ENCODE peak calls at places on chromosomes 13 and 19, in four cellular contexts. One of them, this sample, is unnamed.

GRCh38 chr19:38913958-38914357 is 2.0 kb upstream of the CCER2 start:
- DNase-seq in stimulated activated CD4-positive, alpha-beta T cell treated with anti-CD3 and anti-CD28 coated beads, Interleukin-4, amount 100 ng/mL, for 48 hours: no peak
- DNase-seq in SW480: no peak
- DNase-seq in GM04503: no peak
- DNase-seq in this sample: no peak

GRCh38 chr13:39616087-39616694 is 13.2 kb upstream of the LHFPL6 start:
- DNase-seq in stimulated activated CD4-positive, alpha-beta T cell treated with anti-CD3 and anti-CD28 coated beads, Interleukin-4, amount 100 ng/mL, for 48 hours: no peak
- DNase-seq in GM04503: no peak
- DNase-seq in SW480: peak
- DNase-seq in this sample: no peak

GRCh38 chr13:50068508-50068907 is 53.3 kb downstream of the KCNRG start:
- DNase-seq in GM04503: no peak
- DNase-seq in SW480: no peak
- DNase-seq in stimulated activated CD4-positive, alpha-beta T cell treated with anti-CD3 and anti-CD28 coated beads, Interleukin-4, amount 100 ng/mL, for 48 hours: no peak
- DNase-seq in this sample: no peak

GRCh38 chr13:45331981-45332830 is 8.8 kb downstream of the TPT1 start:
- DNase-seq in SW480: peak
- DNase-seq in GM04503: peak
- DNase-seq in stimulated activated CD4-positive, alpha-beta T cell treated with anti-CD3 and anti-CD28 coated beads, Interleukin-4, amount 100 ng/mL, for 48 hours: no peak
- DNase-seq in this sample: no peak

GRCh38 chr19:55493650-55494171 is 5.5 kb downstream of the SSC5D start:
- DNase-seq in SW480: no peak
- DNase-seq in stimulated activated CD4-positive, alpha-beta T cell treated with anti-CD3 and anti-CD28 coated beads, Interleukin-4, amount 100 ng/mL, for 48 hours: no peak
- DNase-seq in GM04503: no peak
- DNase-seq in this sample: no peak

GRCh38 chr13:100836696-100837095 is 162.1 kb upstream of the TMTC4 start:
- DNase-seq in stimulated activated CD4-positive, alpha-beta T cell treated with anti-CD3 and anti-CD28 coated beads, Interleukin-4, amount 100 ng/mL, for 48 hours: no peak
- DNase-seq in GM04503: no peak
- DNase-seq in SW480: no peak
- DNase-seq in this sample: no peak

GRCh38 chr13:36297600-36298338 is at the start of gene CCDC169:
- DNase-seq in SW480: no peak
- DNase-seq in stimulated activated CD4-positive, alpha-beta T cell treated with anti-CD3 and anti-CD28 coated beads, Interleukin-4, amount 100 ng/mL, for 48 hours: peak
- DNase-seq in GM04503: no peak
- DNase-seq in this sample: peak

GRCh38 chr13:31032574-31033095 is 100.2 kb downstream of the TEX26 start:
- DNase-seq in SW480: no peak
- DNase-seq in stimulated activated CD4-positive, alpha-beta T cell treated with anti-CD3 and anti-CD28 coated beads, Interleukin-4, amount 100 ng/mL, for 48 hours: no peak
- DNase-seq in GM04503: no peak
- DNase-seq in this sample: no peak

GRCh38 chr19:6802336-6803035 is 30.0 kb downstream of the VAV1 start:
- DNase-seq in GM04503: no peak
- DNase-seq in stimulated activated CD4-positive, alpha-beta T cell treated with anti-CD3 and anti-CD28 coated beads, Interleukin-4, amount 100 ng/mL, for 48 hours: peak
- DNase-seq in SW480: no peak
- DNase-seq in this sample: no peak

GRCh38 chr13:35489050-35489449 is 12.6 kb upstream of the MAB21L1 start:
- DNase-seq in SW480: no peak
- DNase-seq in GM04503: no peak
- DNase-seq in stimulated activated CD4-positive, alpha-beta T cell treated with anti-CD3 and anti-CD28 coated beads, Interleukin-4, amount 100 ng/mL, for 48 hours: no peak
- DNase-seq in this sample: no peak

GRCh38 chr13:24228852-24229458 is 68.4 kb downstream of the SPATA13 start:
- DNase-seq in GM04503: no peak
- DNase-seq in stimulated activated CD4-positive, alpha-beta T cell treated with anti-CD3 and anti-CD28 coated beads, Interleukin-4, amount 100 ng/mL, for 48 hours: no peak
- DNase-seq in SW480: peak
- DNase-seq in this sample: no peak

GRCh38 chr13:113559901-113560644 is 24.5 kb upstream of the TFDP1 start:
- DNase-seq in stimulated activated CD4-positive, alpha-beta T cell treated with anti-CD3 and anti-CD28 coated beads, Interleukin-4, amount 100 ng/mL, for 48 hours: no peak
- DNase-seq in SW480: no peak
- DNase-seq in GM04503: no peak
- DNase-seq in this sample: no peak

GRCh38 chr13:22451345-22451744 is 729.4 kb upstream of the SGCG start:
- DNase-seq in SW480: no peak
- DNase-seq in stimulated activated CD4-positive, alpha-beta T cell treated with anti-CD3 and anti-CD28 coated beads, Interleukin-4, amount 100 ng/mL, for 48 hours: no peak
- DNase-seq in GM04503: no peak
- DNase-seq in this sample: peak